ENCODE peak calls at places on chromosomes 16 and 17, in eight cellular contexts. B is activated effector memory CD4-positive, alpha-beta T cell treated with anti-CD3 and anti-CD28 coated beads, Interleukin-2, amount 50 U/mL, for 16 hours; I is heart left ventricle; W is KG1; R is NCI-H2227 treated with DMSO at 0.1 percent for 48 hours; X is activated CD8-positive, alpha-beta memory T cell treated with anti-CD3 and anti-CD28 coated beads, Interleukin-2, amount 50 U/mL, for 4 hours; P is activated CD4-positive, alpha-beta T cell treated with anti-CD3 and anti-CD28 coated beads for 24 hours; E is GM12892. N is an unnamed sample.

GRCh38 chr17:67746704-67747571 is 29.2 kb downstream of the NOL11 start:
- DNase-seq in B (no peak), I (no peak), W (no peak), R (no peak), X (no peak), P (no peak), E (no peak), N (no peak)

GRCh38 chr17:45574376-45574775 is 83.9 kb upstream of the PLEKHM1 start:
- DNase-seq in B (no peak), I (no peak), W (no peak), R (no peak), X (no peak), P (no peak), E (no peak), N (no peak)

GRCh38 chr16:12677472-12677871 is 126.2 kb downstream of the CPPED1 start:
- DNase-seq in B (no peak), I (no peak), W (no peak), R (no peak), X (no peak), P (no peak), E (no peak), N (no peak)

GRCh38 chr17:58703137-58703846 is 10.9 kb downstream of the RAD51C start:
- DNase-seq in B (no peak), I (no peak), W (no peak), R (no peak), X (no peak), P (no peak), E (no peak), N (no peak)

GRCh38 chr17:66527335-66527734 is 224.9 kb downstream of the PRKCA start:
- DNase-seq in B (no peak), I (no peak), W (no peak), R (no peak), X (no peak), P (no peak), E (no peak), N (no peak)

GRCh38 chr16:22270525-22270924 is 26.7 kb upstream of the POLR3E start:
- DNase-seq in B (no peak), I (no peak), W (no peak), R (no peak), X (no peak), P (no peak), E (no peak), N (no peak)

GRCh38 chr17:55062921-55063320 is 94.4 kb downstream of the STXBP4 start:
- DNase-seq in B (no peak), I (no peak), W (no peak), R (no peak), X (no peak), P (no peak), E (no peak), N (no peak)

GRCh38 chr17:17379197-17379991 is 76.2 kb downstream of the NT5M start:
- DNase-seq in B (no peak), I (no peak), W (no peak), R (no peak), X (no peak), P (no peak), E (no peak), N (no peak)

GRCh38 chr17:15475620-15476354 is 8.4 kb upstream of the CDRT4 start:
- DNase-seq in B (no peak), I (no peak), W (no peak), R (no peak), X (no peak), P (no peak), E (no peak), N (no peak)

GRCh38 chr17:2192367-2193028 is 111.1 kb downstream of the SMG6 start:
- DNase-seq in B (peak), I (no peak), W (peak), R (no peak), X (peak), P (no peak), E (no peak), N (peak)

GRCh38 chr16:88442811-88443576 is 10.1 kb upstream of the ZFPM1 start:
- DNase-seq in B (peak), I (peak), W (no peak), R (peak), X (peak), P (peak), E (peak), N (peak)

GRCh38 chr17:27407916-27408846 is 48.1 kb upstream of the KSR1 start:
- DNase-seq in B (no peak), I (no peak), W (no peak), R (no peak), X (no peak), P (no peak), E (no peak), N (peak)

GRCh38 chr17:50042211-50042610 is 13.7 kb upstream of the ITGA3 start:
- DNase-seq in B (no peak), I (no peak), W (no peak), R (no peak), X (no peak), P (no peak), E (no peak), N (no peak)

GRCh38 chr17:40936437-40936971 is 942 bp downstream of the KRT23 start:
- DNase-seq in B (no peak), I (no peak), W (no peak), R (no peak), X (no peak), P (no peak), E (no peak), N (no peak)

GRCh38 chr16:66267287-66268137 is 99.0 kb upstream of the CDH5 start:
- DNase-seq in B (no peak), I (no peak), W (no peak), R (no peak), X (no peak), P (no peak), E (no peak), N (no peak)

GRCh38 chr16:72551649-72552048 is 379.7 kb upstream of the PMFBP1 start:
- DNase-seq in B (no peak), I (no peak), W (no peak), R (no peak), X (no peak), P (no peak), E (no peak), N (no peak)

GRCh38 chr17:41360291-41360995 is 9.2 kb downstream of the KRT33B start:
- DNase-seq in B (no peak), I (no peak), W (no peak), R (no peak), X (no peak), P (no peak), E (no peak), N (peak)

GRCh38 chr17:77723909-77724875 is 234.3 kb upstream of the TNRC6C start:
- DNase-seq in B (peak), I (no peak), W (no peak), R (no peak), X (no peak), P (no peak), E (no peak), N (no peak)

GRCh38 chr17:83142619-83143018 is 63.2 kb downstream of the METRNL start:
- DNase-seq in B (no peak), I (no peak), W (no peak), R (no peak), X (no peak), P (no peak), E (no peak), N (no peak)

GRCh38 chr17:4693416-4693815 is 10.5 kb downstream of the PELP1 start:
- DNase-seq in B (peak), I (no peak), W (no peak), R (no peak), X (no peak), P (no peak), E (no peak), N (no peak)

GRCh38 chr17:6138761-6139446 is 68.7 kb downstream of the WSCD1 start:
- DNase-seq in B (no peak), I (no peak), W (no peak), R (no peak), X (no peak), P (no peak), E (no peak), N (peak)

GRCh38 chr17:78789663-78790181 is 7.6 kb upstream of the CYTH1 start:
- DNase-seq in B (peak), I (peak), W (no peak), R (no peak), X (no peak), P (no peak), E (no peak), N (no peak)

GRCh38 chr17:63069245-63069644 is 103.2 kb downstream of the TANC2 start:
- DNase-seq in B (no peak), I (no peak), W (no peak), R (no peak), X (no peak), P (no peak), E (no peak), N (no peak)

GRCh38 chr17:56697190-56697589 is 103.7 kb downstream of the NOG start:
- DNase-seq in B (no peak), I (no peak), W (no peak), R (no peak), X (no peak), P (no peak), E (no peak), N (no peak)

GRCh38 chr16:22008215-22009142 is 568 bp downstream of the MOSMO start:
- DNase-seq in B (peak), I (peak), W (no peak), R (no peak), X (peak), P (no peak), E (peak), N (no peak)

GRCh38 chr17:39919087-39919683 is 750 bp upstream of the GSDMB start:
- DNase-seq in B (no peak), I (no peak), W (no peak), R (no peak), X (no peak), P (no peak), E (no peak), N (no peak)

GRCh38 chr16:4075534-4075933 is 40.7 kb downstream of the ADCY9 start:
- DNase-seq in B (no peak), I (no peak), W (no peak), R (no peak), X (no peak), P (no peak), E (no peak), N (no peak)

GRCh38 chr17:550041-550398 is 164.6 kb downstream of the VPS53 start:
- DNase-seq in B (no peak), I (no peak), W (no peak), R (no peak), X (no peak), P (no peak), E (no peak), N (no peak)